ENCODE peak calls at places on chromosome 7, in seven cellular contexts. R is GM12878, H is H1, J is HepG2, D is SK-N-SH, Y is K562, A is HCT116. W is an unnamed sample.

GRCh38 chr7:2521952-2522591 is 2.5 kb downstream of the LFNG start:
- DNase-seq in J (no peak), D (no peak), Y (no peak), H (no peak), R (no peak), A (no peak), W (no peak)

GRCh38 chr7:1520574-1521234 is 9.8 kb upstream of the MAFK start:
- DNase-seq in H (no peak), D (no peak), R (no peak), J (peak), Y (no peak), A (peak), W (no peak)

GRCh38 chr7:6359021-6359420 is 86.6 kb upstream of the CYTH3 start:
- DNase-seq in J (no peak), Y (peak), A (no peak), D (peak), H (no peak), R (no peak), W (no peak)

GRCh38 chr7:43495572-43495971 is 87.3 kb upstream of the STK17A start:
- DNase-seq in D (no peak), J (no peak), Y (no peak), R (no peak), H (no peak), A (no peak), W (no peak)

GRCh38 chr7:140358771-140359095 is 39.6 kb downstream of the SLC37A3 start:
- DNase-seq in Y (no peak), H (no peak), D (no peak), A (no peak), R (no peak), J (no peak), W (no peak)

GRCh38 chr7:94395141-94396041 is 696 bp downstream of the COL1A2 start:
- DNase-seq in A (peak), R (peak), J (peak), H (peak), D (peak), Y (peak), W (peak)

GRCh38 chr7:495761-496321 is 23.8 kb downstream of the PDGFA start:
- DNase-seq in J (no peak), A (no peak), H (no peak), R (no peak), Y (no peak), D (no peak), W (no peak)

GRCh38 chr7:75042299-75042698 is 31.3 kb downstream of the RCC1L start:
- DNase-seq in J (no peak), A (no peak), R (no peak), H (no peak), Y (no peak), D (no peak), W (no peak)

GRCh38 chr7:99365318-99366141 is 9.0 kb upstream of the ARPC1B start:
- DNase-seq in D (peak), A (no peak), J (peak), Y (peak), H (peak), R (no peak), W (peak)

GRCh38 chr7:107982463-107982862 is 20.5 kb downstream of the LAMB1 start:
- DNase-seq in A (no peak), H (no peak), D (no peak), R (no peak), J (no peak), Y (no peak), W (no peak)

GRCh38 chr7:21469894-21470293 is 42.0 kb downstream of the SP4 start:
- DNase-seq in D (no peak), Y (no peak), H (no peak), J (no peak), R (no peak), A (no peak), W (no peak)

GRCh38 chr7:30836991-30837390 is 65.8 kb downstream of the MINDY4 start:
- DNase-seq in Y (no peak), J (no peak), R (no peak), A (no peak), D (no peak), H (no peak), W (no peak)

GRCh38 chr7:45978731-45979211 is 57.7 kb upstream of the IGFBP3 start:
- DNase-seq in J (no peak), D (no peak), H (no peak), Y (no peak), R (no peak), A (no peak), W (no peak)

GRCh38 chr7:101441890-101442289 is 79.2 kb downstream of the COL26A1 start:
- DNase-seq in A (no peak), Y (no peak), D (no peak), H (no peak), J (no peak), R (no peak), W (no peak)

GRCh38 chr7:44738031-44738730 is 10.5 kb upstream of the ZMIZ2 start:
- DNase-seq in R (no peak), D (no peak), A (no peak), J (no peak), Y (no peak), H (no peak), W (no peak)

GRCh38 chr7:31110331-31111108 is 58.4 kb downstream of the ADCYAP1R1 start:
- DNase-seq in H (peak), Y (no peak), R (no peak), D (no peak), J (no peak), A (no peak), W (no peak)

GRCh38 chr7:155864271-155864985 is 52.2 kb upstream of the SHH start:
- DNase-seq in D (no peak), J (no peak), H (peak), R (no peak), A (no peak), Y (no peak), W (no peak)

GRCh38 chr7:32290015-32290414 is 200.2 kb downstream of the LSM5 start:
- DNase-seq in R (no peak), A (no peak), Y (no peak), J (no peak), H (no peak), D (peak), W (no peak)

GRCh38 chr7:424961-425793 is 94.5 kb downstream of the PDGFA start:
- DNase-seq in R (no peak), A (no peak), J (no peak), H (peak), D (no peak), Y (no peak), W (no peak)

GRCh38 chr7:42527004-42527403 is 290.0 kb upstream of the GLI3 start:
- DNase-seq in R (no peak), J (no peak), A (no peak), Y (no peak), H (no peak), D (no peak), W (no peak)

GRCh38 chr7:33325754-33326484 is 196.6 kb downstream of the BBS9 start:
- DNase-seq in R (no peak), H (no peak), J (no peak), D (no peak), Y (no peak), A (no peak), W (no peak)

GRCh38 chr7:108805808-108806397 is 236.2 kb downstream of the DNAJB9 start:
- DNase-seq in H (no peak), Y (peak), J (peak), R (no peak), D (peak), A (peak), W (peak)

GRCh38 chr7:16563281-16564022 is 36.8 kb downstream of the LRRC72 start:
- DNase-seq in H (no peak), J (no peak), A (no peak), Y (no peak), D (no peak), R (no peak), W (no peak)

GRCh38 chr7:25091757-25092156 is 33.3 kb downstream of the CYCS start:
- DNase-seq in H (no peak), J (no peak), A (no peak), D (no peak), R (no peak), Y (no peak), W (no peak)

GRCh38 chr7:2066251-2066919 is 166.4 kb downstream of the MAD1L1 start:
- DNase-seq in H (no peak), Y (no peak), J (no peak), D (peak), A (no peak), R (no peak), W (no peak)

GRCh38 chr7:126574276-126574675 is 678.5 kb downstream of the GRM8 start:
- DNase-seq in A (no peak), D (no peak), H (no peak), R (no peak), Y (no peak), J (no peak), W (no peak)

GRCh38 chr7:5797179-5797578 is 15.7 kb upstream of the RNF216 start:
- DNase-seq in J (no peak), A (no peak), R (no peak), Y (no peak), D (no peak), H (no peak), W (no peak)

GRCh38 chr7:159118623-159119022 is 26.0 kb downstream of the VIPR2 start:
- DNase-seq in H (no peak), A (no peak), J (no peak), R (no peak), Y (no peak), D (no peak), W (no peak)

GRCh38 chr7:132394283-132395003 is 181.8 kb downstream of the PLXNA4 start:
- DNase-seq in R (no peak), Y (no peak), A (peak), H (no peak), D (peak), J (no peak), W (no peak)

GRCh38 chr7:156019308-156019707 is 207.0 kb upstream of the SHH start:
- DNase-seq in A (no peak), H (peak), Y (no peak), J (no peak), R (no peak), D (no peak), W (no peak)

GRCh38 chr7:32108651-32109050 is 38.4 kb upstream of the PDE1C start:
- DNase-seq in A (no peak), D (no peak), H (no peak), Y (no peak), R (no peak), J (no peak), W (no peak)

GRCh38 chr7:138468244-138469123 is 8.4 kb downstream of the TRIM24 start:
- DNase-seq in J (no peak), A (no peak), D (no peak), H (no peak), Y (no peak), R (no peak), W (no peak)

GRCh38 chr7:157228864-157229422 is 90.2 kb downstream of the UBE3C start:
- DNase-seq in Y (no peak), D (peak), H (no peak), J (peak), R (no peak), A (no peak), W (no peak)
- TF ChIP-seq JUND in Y (no peak), D (no peak), H (no peak), J (no peak), R (no peak), A (no peak), W (no peak)

GRCh38 chr7:131328387-131329175 is 905 bp downstream of the MKLN1 start:
- DNase-seq in J (no peak), H (no peak), A (no peak), R (no peak), D (no peak), Y (no peak), W (no peak)
- TF ChIP-seq JUND in J (no peak), H (no peak), A (no peak), R (no peak), D (no peak), Y (no peak), W (no peak)

DNA sequence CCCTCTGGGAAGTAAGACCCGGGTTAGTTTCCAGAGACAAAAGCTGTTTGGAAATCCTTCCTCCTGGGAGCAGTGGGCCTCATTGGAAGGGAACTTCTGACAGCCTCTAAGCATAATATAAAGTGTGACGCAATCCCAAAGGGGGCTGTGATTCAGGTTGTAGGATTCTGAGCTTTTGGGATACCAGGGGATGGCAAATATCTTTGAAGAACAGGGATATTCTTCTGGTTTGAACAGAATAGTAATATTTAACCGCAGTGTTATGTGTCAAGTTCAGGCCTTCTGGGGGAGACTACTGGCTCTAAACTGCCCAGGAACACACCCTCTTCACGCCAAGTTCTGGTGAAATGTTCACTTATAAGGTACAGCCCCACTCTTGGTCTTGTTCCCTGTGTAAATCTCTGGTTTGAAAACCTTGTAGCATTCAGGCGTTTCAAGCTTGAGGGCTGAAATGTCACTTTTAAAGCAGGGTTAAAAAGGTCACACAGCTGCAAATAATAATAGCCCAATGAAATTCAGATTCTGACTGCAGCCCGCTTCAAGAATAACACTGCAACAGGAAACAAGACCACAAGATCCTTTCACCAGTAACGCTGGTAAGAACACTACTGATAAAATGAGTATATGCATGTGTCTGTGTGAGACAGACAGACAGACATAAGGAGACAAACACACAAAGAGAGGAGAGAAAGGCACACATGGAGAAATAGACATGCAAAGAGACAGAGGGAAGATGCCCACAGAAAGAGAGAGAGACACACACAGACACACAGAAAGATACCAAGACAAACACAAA is 69.0 kb downstream of the CREB5 start:
- DNase-seq in R (peak), D (no peak), Y (no peak), H (no peak), A (no peak), J (no peak), W (no peak)
- TF ChIP-seq JUND in R (peak), D (no peak), Y (no peak), H (no peak), A (no peak), J (no peak), W (no peak)

GRCh38 chr7:149450821-149451220 is 10.0 kb downstream of the ZNF777 start:
- DNase-seq in H (no peak), R (no peak), D (no peak), Y (no peak), J (no peak), A (no peak), W (no peak)
- TF ChIP-seq JUND in H (no peak), R (no peak), D (no peak), Y (no peak), J (no peak), A (no peak), W (no peak)

DNA sequence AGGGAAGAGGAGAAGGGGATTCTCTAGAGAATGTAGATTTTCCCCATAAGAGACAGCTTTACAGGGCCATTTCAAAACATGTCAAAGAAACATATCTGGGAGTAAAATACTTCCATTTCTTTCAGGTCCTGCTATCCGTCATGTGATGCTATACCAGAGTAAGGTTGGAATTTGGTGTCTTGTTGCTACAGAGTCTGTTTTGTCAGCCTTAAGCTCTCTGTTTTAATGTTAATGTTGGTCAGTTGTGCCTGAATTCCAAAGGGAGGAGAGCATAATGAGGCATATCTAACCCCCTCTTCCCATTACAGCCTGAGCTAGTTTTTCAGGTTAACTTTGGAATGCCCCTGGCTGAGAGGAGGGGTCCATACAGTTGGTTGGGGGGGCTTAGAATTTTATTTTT is 94.7 kb upstream of the CCDC71L start:
- DNase-seq in J (no peak), H (no peak), Y (no peak), D (no peak), R (no peak), A (no peak), W (no peak)
- TF ChIP-seq JUND in J (no peak), H (no peak), Y (no peak), D (no peak), R (no peak), A (no peak), W (no peak)

GRCh38 chr7:47326808-47327207 is 255.1 kb downstream of the TNS3 start:
- DNase-seq in J (no peak), D (peak), Y (no peak), R (no peak), A (no peak), H (peak), W (no peak)

GRCh38 chr7:47327306-47327697 is 254.6 kb downstream of the TNS3 start:
- DNase-seq in H (no peak), Y (no peak), D (peak), R (no peak), J (no peak), A (no peak), W (no peak)

GRCh38 chr7:47327698-47328391 is 254.1 kb downstream of the TNS3 start:
- DNase-seq in A (no peak), R (no peak), H (peak), Y (no peak), J (no peak), D (peak), W (no peak)

GRCh38 chr7:47325337-47325736 is 256.6 kb downstream of the TNS3 start:
- DNase-seq in Y (no peak), D (no peak), J (no peak), R (no peak), H (no peak), A (no peak), W (no peak)

DNA sequence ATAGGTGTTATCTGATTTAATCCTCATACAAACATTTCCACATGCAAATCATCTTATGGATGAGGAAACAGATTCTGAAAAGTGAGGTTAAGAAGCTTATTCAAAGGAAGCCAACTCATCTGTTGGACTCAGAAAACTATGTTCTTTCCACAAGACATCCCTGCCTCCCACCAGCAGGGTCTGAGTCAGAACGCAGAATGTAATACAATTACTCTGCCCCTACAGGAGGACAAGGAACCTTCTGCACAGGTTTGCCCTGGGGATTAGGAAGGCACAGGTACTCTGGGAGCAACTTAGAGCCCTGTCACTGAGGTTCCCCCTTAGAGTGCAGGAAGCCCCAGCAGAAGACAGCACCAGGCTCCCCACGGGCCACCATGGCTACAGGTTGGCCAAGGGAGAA is 255.7 kb downstream of the TNS3 start:
- DNase-seq in R (no peak), J (peak), D (no peak), Y (no peak), H (peak), A (no peak), W (no peak)
- TF ChIP-seq JUND in R (no peak), J (no peak), D (peak), Y (no peak), H (no peak), A (no peak), W (no peak)

DNA sequence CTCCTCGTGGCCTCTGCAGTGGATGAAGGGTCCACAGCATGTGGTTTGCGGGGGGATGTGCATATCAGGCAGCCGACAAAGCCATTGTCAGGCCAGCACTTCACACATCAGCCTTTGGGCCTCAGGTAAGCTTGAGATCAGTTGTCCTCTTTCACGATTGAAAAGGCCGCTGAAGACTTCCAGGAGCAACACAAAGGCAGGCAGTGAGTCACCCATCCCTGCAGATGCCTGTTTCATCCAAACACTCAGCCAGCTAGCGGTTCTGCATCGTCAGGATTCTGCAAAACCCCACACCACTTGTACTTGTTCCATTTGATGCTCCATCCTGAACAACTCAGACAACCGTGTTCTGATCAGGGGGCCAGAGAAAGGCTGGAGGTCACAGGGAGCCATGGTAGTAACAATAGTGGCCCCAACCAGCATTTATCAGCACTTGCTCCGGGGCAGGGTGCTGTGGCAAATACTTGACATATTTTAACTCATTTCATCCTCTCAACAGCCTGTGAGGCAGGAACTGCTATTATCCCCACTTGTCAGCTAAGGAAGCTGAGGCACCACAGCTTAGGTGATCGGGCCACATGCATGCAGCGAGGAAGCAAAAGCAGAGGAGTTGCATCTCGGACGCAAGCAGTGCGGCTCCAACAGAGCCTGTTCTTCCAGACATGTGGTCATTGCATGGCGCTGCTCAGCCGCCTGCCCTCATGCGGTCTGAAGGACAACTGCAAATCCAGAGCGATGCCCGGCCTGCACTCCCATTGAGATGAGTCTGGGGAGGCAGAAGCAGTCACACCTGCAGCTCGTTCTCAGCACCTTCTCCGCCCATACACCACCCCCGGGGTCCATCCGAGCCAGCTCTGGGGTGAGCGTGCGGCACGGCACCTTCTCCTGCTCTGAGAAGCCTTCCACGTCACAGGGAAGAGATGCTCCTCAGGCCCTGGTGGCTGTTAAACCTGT is 144.9 kb downstream of the PAXIP1 start:
- DNase-seq in R (no peak), Y (no peak), J (no peak), D (no peak), A (no peak), H (no peak), W (no peak)
- TF ChIP-seq JUND in R (no peak), Y (no peak), J (no peak), D (no peak), A (no peak), H (no peak), W (no peak)